ENCODE peak calls at places on chromosomes 12 and 14, in four cellular contexts. One of them, this sample, is unnamed.

GRCh38 chr14:45156067-45156466 is 20.3 kb downstream of the FANCM start:
- DNase-seq in kidney: no peak
- DNase-seq in PC-3: no peak
- DNase-seq in left ventricle myocardium inferior: no peak
- DNase-seq in this sample: no peak

GRCh38 chr14:66495214-66496098 is 9.3 kb downstream of the CCDC196 start:
- DNase-seq in kidney: no peak
- DNase-seq in PC-3: peak
- DNase-seq in left ventricle myocardium inferior: no peak
- DNase-seq in this sample: no peak

GRCh38 chr14:75279739-75280447 is 1.3 kb downstream of the FOS start:
- DNase-seq in kidney: peak
- DNase-seq in PC-3: no peak
- DNase-seq in left ventricle myocardium inferior: peak
- DNase-seq in this sample: peak

GRCh38 chr12:64335886-64336466 is 54.6 kb downstream of the C12orf56 start:
- DNase-seq in kidney: no peak
- DNase-seq in PC-3: no peak
- DNase-seq in left ventricle myocardium inferior: no peak
- DNase-seq in this sample: no peak

GRCh38 chr12:104974626-104975290 is 11.4 kb upstream of the NOPCHAP1 start:
- DNase-seq in kidney: no peak
- DNase-seq in PC-3: peak
- DNase-seq in left ventricle myocardium inferior: no peak
- DNase-seq in this sample: no peak

GRCh38 chr12:88113871-88114270 is 28.0 kb downstream of the CEP290 start:
- DNase-seq in kidney: no peak
- DNase-seq in PC-3: peak
- DNase-seq in left ventricle myocardium inferior: no peak
- DNase-seq in this sample: no peak

GRCh38 chr12:2633176-2633824 is 161.5 kb upstream of the FKBP4 start:
- DNase-seq in kidney: no peak
- DNase-seq in PC-3: no peak
- DNase-seq in left ventricle myocardium inferior: no peak
- DNase-seq in this sample: peak

GRCh38 chr12:14954269-14954668 is 7.1 kb downstream of the ARHGDIB start:
- DNase-seq in kidney: no peak
- DNase-seq in PC-3: no peak
- DNase-seq in left ventricle myocardium inferior: no peak
- DNase-seq in this sample: no peak

GRCh38 chr12:69024907-69025306 is 91.9 kb upstream of the CPM start:
- DNase-seq in kidney: no peak
- DNase-seq in PC-3: peak
- DNase-seq in left ventricle myocardium inferior: no peak
- DNase-seq in this sample: no peak

GRCh38 chr12:3044141-3044630 is 33.0 kb upstream of the TSPAN9 start:
- DNase-seq in kidney: no peak
- DNase-seq in PC-3: no peak
- DNase-seq in left ventricle myocardium inferior: no peak
- DNase-seq in this sample: peak

GRCh38 chr12:13135336-13136178 is 32.1 kb upstream of the GSG1 start:
- DNase-seq in kidney: peak
- DNase-seq in PC-3: peak
- DNase-seq in left ventricle myocardium inferior: no peak
- DNase-seq in this sample: peak

GRCh38 chr12:114481200-114481535 is 75.2 kb upstream of the TBX5 start:
- DNase-seq in kidney: no peak
- DNase-seq in PC-3: no peak
- DNase-seq in left ventricle myocardium inferior: no peak
- DNase-seq in this sample: no peak

GRCh38 chr14:26415618-26416123 is 182.2 kb downstream of the NOVA1 start:
- DNase-seq in kidney: no peak
- DNase-seq in PC-3: peak
- DNase-seq in left ventricle myocardium inferior: no peak
- DNase-seq in this sample: no peak

GRCh38 chr14:31243860-31244259 is 36.3 kb upstream of the HECTD1 start:
- DNase-seq in kidney: no peak
- DNase-seq in PC-3: peak
- DNase-seq in left ventricle myocardium inferior: no peak
- DNase-seq in this sample: peak

GRCh38 chr14:68692916-68693771 is 99.7 kb downstream of the ZFP36L1 start:
- DNase-seq in kidney: no peak
- DNase-seq in PC-3: no peak
- DNase-seq in left ventricle myocardium inferior: no peak
- DNase-seq in this sample: no peak

GRCh38 chr14:44962573-44963528 is 861 bp downstream of the TOGARAM1 start:
- DNase-seq in kidney: peak
- DNase-seq in PC-3: peak
- DNase-seq in left ventricle myocardium inferior: peak
- DNase-seq in this sample: peak

GRCh38 chr12:70849265-70849960 is 71.1 kb downstream of the PTPRR start:
- DNase-seq in kidney: no peak
- DNase-seq in PC-3: peak
- DNase-seq in left ventricle myocardium inferior: no peak
- DNase-seq in this sample: no peak

GRCh38 chr12:54824402-54824801 is 29.9 kb upstream of the MUCL1 start:
- DNase-seq in kidney: no peak
- DNase-seq in PC-3: peak
- DNase-seq in left ventricle myocardium inferior: no peak
- DNase-seq in this sample: no peak

DNA sequence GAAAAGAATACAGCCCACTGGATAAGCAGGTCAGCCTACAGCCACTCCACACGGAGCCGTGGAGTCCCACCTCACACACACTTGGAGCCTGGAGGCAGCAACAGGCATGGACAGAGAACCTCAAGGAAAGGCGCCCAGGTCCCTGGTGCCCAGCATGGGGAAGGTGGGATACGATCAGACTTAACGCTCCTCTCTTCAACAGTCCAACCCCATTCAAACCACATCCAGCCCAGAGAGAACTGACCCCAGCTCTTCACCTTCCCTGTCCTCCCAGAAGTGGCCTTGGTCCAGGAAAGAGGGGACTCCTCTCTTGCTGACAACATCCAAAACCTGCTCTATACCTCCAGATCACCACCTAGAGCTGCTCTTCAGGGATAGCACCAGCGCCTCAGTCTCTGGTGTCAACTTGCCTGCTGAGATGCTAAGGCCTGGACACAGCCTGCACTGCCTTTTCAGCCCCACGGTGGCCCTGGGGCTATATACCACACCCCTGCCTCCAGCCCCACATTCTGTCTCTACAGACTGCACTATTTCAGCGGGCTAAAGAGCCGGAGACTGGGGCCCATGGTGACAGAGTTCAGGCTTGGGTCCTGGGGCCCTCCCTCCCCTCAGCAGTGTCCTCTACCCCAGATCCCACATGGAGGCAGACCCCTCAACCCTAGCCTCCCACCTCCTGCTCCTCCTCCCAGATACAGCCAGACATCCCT is 7.0 kb downstream of the ADCY6 start:
- DNase-seq in kidney: peak
- DNase-seq in PC-3: no peak
- DNase-seq in left ventricle myocardium inferior: no peak
- DNase-seq in this sample: no peak
- H3K4me3 ChIP-seq in kidney: no peak
- H3K4me3 ChIP-seq in PC-3: no peak
- H3K4me3 ChIP-seq in left ventricle myocardium inferior: peak
- H3K4me3 ChIP-seq in this sample: no peak

GRCh38 chr14:77682158-77682553 is 25.7 kb downstream of the ALKBH1 start:
- DNase-seq in kidney: no peak
- DNase-seq in PC-3: peak
- DNase-seq in left ventricle myocardium inferior: no peak
- DNase-seq in this sample: no peak
- TF ChIP-seq CTCF in kidney: no peak
- TF ChIP-seq CTCF in PC-3: no peak
- TF ChIP-seq CTCF in left ventricle myocardium inferior: no peak
- TF ChIP-seq CTCF in this sample: no peak

GRCh38 chr12:98449601-98450000 is 65.8 kb upstream of the TMPO start:
- DNase-seq in kidney: no peak
- DNase-seq in PC-3: no peak
- DNase-seq in left ventricle myocardium inferior: no peak
- DNase-seq in this sample: no peak
- H3K27ac ChIP-seq in kidney: no peak
- H3K27ac ChIP-seq in PC-3: no peak
- H3K27ac ChIP-seq in left ventricle myocardium inferior: no peak
- H3K27ac ChIP-seq in this sample: no peak

DNA sequence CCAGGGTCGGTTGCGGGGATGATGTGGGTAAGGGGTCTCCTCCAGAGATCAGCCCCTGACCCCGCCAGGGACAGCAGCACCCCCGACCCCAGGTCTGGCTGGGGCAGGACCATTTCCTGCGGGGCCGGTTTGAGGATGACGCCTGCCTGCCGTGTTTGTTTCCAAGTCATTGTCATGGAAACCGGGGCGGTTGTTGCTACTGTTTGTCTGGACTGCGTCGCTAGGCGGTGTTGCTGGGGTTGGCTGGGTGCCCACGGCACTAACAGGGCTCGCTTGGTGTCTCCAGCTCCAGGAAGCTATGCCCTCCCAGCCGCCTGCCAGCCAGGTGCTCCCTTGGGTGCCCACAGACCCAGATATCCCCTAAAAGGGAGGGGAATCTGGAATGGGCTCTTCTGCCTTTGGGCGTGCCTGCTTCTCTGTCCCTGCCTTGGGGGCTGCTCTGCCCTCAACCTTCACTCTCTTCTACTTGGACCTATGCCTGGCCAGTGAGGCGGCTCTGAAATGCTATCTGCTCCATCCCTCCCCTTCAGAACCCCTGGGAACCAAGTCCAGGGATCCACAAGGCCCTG is 4.7 kb upstream of the CRIP1 start:
- DNase-seq in kidney: peak
- DNase-seq in PC-3: peak
- DNase-seq in left ventricle myocardium inferior: peak
- DNase-seq in this sample: peak
- H3K4me3 ChIP-seq in kidney: peak
- H3K4me3 ChIP-seq in PC-3: peak
- H3K4me3 ChIP-seq in left ventricle myocardium inferior: peak
- H3K4me3 ChIP-seq in this sample: no peak

GRCh38 chr14:104864267-104865068 is 600 bp upstream of the CEP170B start:
- DNase-seq in kidney: peak
- DNase-seq in PC-3: peak
- DNase-seq in left ventricle myocardium inferior: peak
- DNase-seq in this sample: peak

GRCh38 chr14:104865069-104865630 is at the start of gene CEP170B:
- DNase-seq in kidney: peak
- DNase-seq in PC-3: peak
- DNase-seq in left ventricle myocardium inferior: peak
- DNase-seq in this sample: no peak

GRCh38 chr14:104867371-104868059 is 2.4 kb downstream of the CEP170B start:
- DNase-seq in kidney: peak
- DNase-seq in PC-3: no peak
- DNase-seq in left ventricle myocardium inferior: peak
- DNase-seq in this sample: no peak

GRCh38 chr14:104866451-104867370 is 1.6 kb downstream of the CEP170B start:
- DNase-seq in kidney: peak
- DNase-seq in PC-3: no peak
- DNase-seq in left ventricle myocardium inferior: peak
- DNase-seq in this sample: peak

GRCh38 chr14:104865631-104866441 is 768 bp downstream of the CEP170B start:
- DNase-seq in kidney: peak
- DNase-seq in PC-3: peak
- DNase-seq in left ventricle myocardium inferior: peak
- DNase-seq in this sample: peak
- TF ChIP-seq CTCF in kidney: no peak
- TF ChIP-seq CTCF in PC-3: no peak
- TF ChIP-seq CTCF in left ventricle myocardium inferior: no peak
- TF ChIP-seq CTCF in this sample: no peak

DNA sequence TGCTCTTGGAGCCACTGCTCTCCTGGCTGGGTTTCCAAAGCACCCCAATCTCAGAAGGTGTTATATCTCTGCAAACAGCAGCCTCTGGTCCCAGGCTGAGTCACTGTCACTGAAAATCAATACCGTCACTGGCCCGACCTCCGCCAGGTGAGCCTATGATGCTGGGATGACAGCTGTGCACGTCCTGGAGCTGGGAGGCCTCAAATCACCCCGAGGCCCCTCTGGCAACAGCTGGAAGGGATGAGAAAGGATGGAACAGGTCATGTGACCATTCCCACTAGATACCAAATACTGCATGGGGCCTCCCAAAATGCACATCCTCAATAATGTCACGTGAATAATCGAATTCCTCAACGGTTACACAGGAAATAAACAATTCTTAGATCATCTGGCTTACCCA is 190.8 kb downstream of the TTC7B start:
- DNase-seq in kidney: no peak
- DNase-seq in PC-3: no peak
- DNase-seq in left ventricle myocardium inferior: no peak
- DNase-seq in this sample: no peak
- H3K27ac ChIP-seq in kidney: no peak
- H3K27ac ChIP-seq in PC-3: no peak
- H3K27ac ChIP-seq in left ventricle myocardium inferior: no peak
- H3K27ac ChIP-seq in this sample: peak

DNA sequence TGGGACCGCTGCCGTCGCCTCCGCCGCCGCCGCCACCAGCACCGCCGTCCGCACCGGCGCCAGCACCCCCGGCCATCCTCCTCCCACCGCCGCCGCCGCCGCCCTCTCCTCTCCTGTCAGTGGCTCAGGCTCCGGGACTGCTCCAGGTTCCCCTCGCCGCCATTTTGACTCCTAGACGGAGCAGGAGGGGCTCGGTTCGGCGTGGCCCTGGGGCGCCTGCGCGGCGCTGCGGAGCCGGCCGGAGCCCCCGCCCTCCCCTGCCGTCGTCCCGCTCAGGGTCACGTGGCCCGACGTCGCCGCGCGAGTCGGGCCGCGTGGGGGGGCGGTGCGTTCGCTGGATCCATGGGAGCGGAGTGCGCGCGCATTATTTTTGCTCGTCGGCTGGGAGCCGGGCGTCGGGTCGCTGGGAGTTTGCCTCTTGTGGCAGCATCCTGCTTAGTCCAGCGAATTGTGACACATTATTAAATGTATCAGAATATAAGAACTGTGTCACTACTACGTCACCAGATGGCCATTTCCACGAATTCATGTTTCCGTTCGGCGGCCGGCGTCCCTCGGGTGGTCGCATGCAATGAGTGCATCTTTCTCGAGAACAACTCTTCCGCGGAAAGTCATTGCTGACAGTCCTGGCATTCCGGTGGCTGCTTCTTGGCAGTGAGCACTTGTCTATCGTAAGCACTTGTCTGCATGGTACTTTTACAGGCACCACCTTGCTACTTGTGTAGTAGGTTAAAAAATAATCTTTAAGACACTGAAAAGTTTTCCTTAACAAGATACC is at the start of gene BTBD7:
- DNase-seq in kidney: peak
- DNase-seq in PC-3: peak
- DNase-seq in left ventricle myocardium inferior: peak
- DNase-seq in this sample: peak
- H3K4me3 ChIP-seq in kidney: peak
- H3K4me3 ChIP-seq in PC-3: peak
- H3K4me3 ChIP-seq in left ventricle myocardium inferior: peak
- H3K4me3 ChIP-seq in this sample: peak

GRCh38 chr12:102702447-102703114 is 214.5 kb downstream of the PAH start:
- DNase-seq in kidney: no peak
- DNase-seq in PC-3: peak
- DNase-seq in left ventricle myocardium inferior: no peak
- DNase-seq in this sample: no peak
- TF ChIP-seq CTCF in kidney: peak
- TF ChIP-seq CTCF in PC-3: peak
- TF ChIP-seq CTCF in left ventricle myocardium inferior: peak
- TF ChIP-seq CTCF in this sample: peak